ENCODE peak calls at places on chromosome X, in nine cellular contexts. Q is H54; E is HT1080; O is stomach; G is neural progenitor cell; Y is hippocampal formation; K is stimulated activated CD8-positive, alpha-beta memory T cell treated with anti-CD3 and anti-CD28 coated beads, Interleukin-15, amount 100 ng/mL, for 4 hours; N is D721Med; P is HFF-Myc. A is an unnamed sample.

GRCh38 chrX:154317391-154318000 is 21.9 kb downstream of the TKTL1 start:
- DNase-seq in Q (no peak), E (no peak), O (no peak), G (peak), Y (no peak), K (no peak), N (no peak), P (no peak), A (no peak)

GRCh38 chrX:40266490-40267333 is 169.0 kb upstream of the BCOR start:
- DNase-seq in Q (peak), E (peak), O (peak), G (peak), Y (no peak), K (no peak), N (peak), P (no peak), A (peak)

GRCh38 chrX:136032370-136032769 is 47.1 kb downstream of the SLC9A6 start:
- DNase-seq in Q (no peak), E (no peak), O (no peak), G (no peak), Y (no peak), K (no peak), N (no peak), P (no peak), A (no peak)

GRCh38 chrX:8673211-8673610 is 58.7 kb downstream of the ANOS1 start:
- DNase-seq in Q (no peak), E (no peak), O (no peak), G (no peak), Y (no peak), K (no peak), N (no peak), P (no peak), A (no peak)

GRCh38 chrX:100747090-100747489 is 15.2 kb upstream of the SYTL4 start:
- DNase-seq in Q (no peak), E (no peak), O (no peak), G (no peak), Y (no peak), K (no peak), N (no peak), P (no peak), A (no peak)

GRCh38 chrX:119512145-119512800 is 44.0 kb downstream of the SLC25A5 start:
- DNase-seq in Q (peak), E (peak), O (peak), G (peak), Y (peak), K (no peak), N (peak), P (peak), A (peak)

GRCh38 chrX:72461288-72461687 is 111.4 kb downstream of the HDAC8 start:
- DNase-seq in Q (no peak), E (no peak), O (no peak), G (no peak), Y (no peak), K (no peak), N (no peak), P (no peak), A (no peak)

GRCh38 chrX:75746891-75747639 is 38.0 kb downstream of the MAGEE2 start:
- DNase-seq in Q (peak), E (no peak), O (peak), G (peak), Y (peak), K (no peak), N (no peak), P (no peak), A (no peak)

GRCh38 chrX:15343075-15343476 is 7.8 kb upstream of the PIGA start:
- DNase-seq in Q (no peak), E (no peak), O (no peak), G (no peak), Y (no peak), K (no peak), N (no peak), P (no peak), A (no peak)

GRCh38 chrX:49618574-49618973 is 19.8 kb downstream of the GAGE1 start:
- DNase-seq in Q (no peak), E (no peak), O (no peak), G (no peak), Y (no peak), K (no peak), N (no peak), P (no peak), A (no peak)

GRCh38 chrX:132086717-132087116 is 41.1 kb downstream of the FRMD7 start:
- DNase-seq in Q (no peak), E (peak), O (no peak), G (no peak), Y (no peak), K (no peak), N (no peak), P (no peak), A (peak)

GRCh38 chrX:4547218-4547836 is 833.9 kb upstream of the PRKX start:
- DNase-seq in Q (peak), E (peak), O (peak), G (peak), Y (peak), K (no peak), N (no peak), P (no peak), A (no peak)

GRCh38 chrX:11759461-11760311 is 1.6 kb downstream of the MSL3 start:
- DNase-seq in Q (peak), E (peak), O (peak), G (peak), Y (peak), K (peak), N (peak), P (peak), A (peak)

GRCh38 chrX:114077773-114078172 is 506.1 kb upstream of the HTR2C start:
- DNase-seq in Q (no peak), E (no peak), O (no peak), G (no peak), Y (no peak), K (no peak), N (no peak), P (no peak), A (no peak)

GRCh38 chrX:110852180-110852579 is 56.6 kb upstream of the CHRDL1 start:
- DNase-seq in Q (no peak), E (peak), O (no peak), G (peak), Y (no peak), K (no peak), N (no peak), P (no peak), A (no peak)

GRCh38 chrX:13087322-13088154 is 43.1 kb upstream of the FAM9C start:
- DNase-seq in Q (no peak), E (peak), O (no peak), G (no peak), Y (no peak), K (peak), N (no peak), P (no peak), A (peak)

GRCh38 chrX:1686642-1687041 is 71.8 kb downstream of the ASMT start:
- DNase-seq in Q (peak), E (peak), O (no peak), G (no peak), Y (no peak), K (no peak), N (no peak), P (no peak), A (peak)

GRCh38 chrX:2500091-2500680 is 590 bp downstream of the DHRSX start:
- DNase-seq in Q (peak), E (peak), O (peak), G (peak), Y (no peak), K (no peak), N (no peak), P (no peak), A (peak)

GRCh38 chrX:17584248-17584681 is 153.0 kb upstream of the SCML1 start:
- DNase-seq in Q (no peak), E (peak), O (no peak), G (no peak), Y (no peak), K (no peak), N (no peak), P (no peak), A (peak)

GRCh38 chrX:17535229-17535628 is 160.2 kb downstream of the NHS start:
- DNase-seq in Q (peak), E (peak), O (peak), G (peak), Y (no peak), K (no peak), N (no peak), P (no peak), A (no peak)

GRCh38 chrX:15418041-15418706 is 34.0 kb upstream of the VEGFD start:
- DNase-seq in Q (no peak), E (no peak), O (no peak), G (no peak), Y (no peak), K (no peak), N (no peak), P (no peak), A (no peak)

GRCh38 chrX:27633328-27633727 is 43.2 kb downstream of the DCAF8L2 start:
- DNase-seq in Q (no peak), E (no peak), O (no peak), G (no peak), Y (no peak), K (no peak), N (no peak), P (no peak), A (no peak)